ENCODE peak calls at places on chromosome 14, in eight cellular contexts. One of them, this sample, is unnamed. For H3K9me3, the result is how much of the 10 kb centered on the place peaks cover.

GRCh38 chr14:92287987-92288386 is 35.0 kb upstream of the SLC24A4 start:
- DNase-seq in H9: no peak
- DNase-seq in heart right ventricle: no peak
- DNase-seq in A673: no peak
- DNase-seq in right cardiac atrium: no peak
- DNase-seq in effector memory CD4-positive, alpha-beta T cell: no peak
- DNase-seq in adipocyte: no peak
- DNase-seq in Peyer's patch: no peak
- DNase-seq in this sample: no peak

GRCh38 chr14:102055181-102055901 is 31.5 kb downstream of the HSP90AA1 start:
- DNase-seq in H9: peak
- DNase-seq in heart right ventricle: no peak
- DNase-seq in A673: no peak
- DNase-seq in right cardiac atrium: no peak
- DNase-seq in effector memory CD4-positive, alpha-beta T cell: no peak
- DNase-seq in adipocyte: peak
- DNase-seq in Peyer's patch: no peak
- DNase-seq in this sample: no peak

GRCh38 chr14:57287745-57288144 is 19.0 kb downstream of the AP5M1 start:
- DNase-seq in H9: no peak
- DNase-seq in heart right ventricle: no peak
- DNase-seq in A673: no peak
- DNase-seq in right cardiac atrium: no peak
- DNase-seq in effector memory CD4-positive, alpha-beta T cell: no peak
- DNase-seq in adipocyte: no peak
- DNase-seq in Peyer's patch: no peak
- DNase-seq in this sample: no peak

GRCh38 chr14:23017091-23017490 is 7.1 kb upstream of the C14orf93 start:
- DNase-seq in H9: no peak
- DNase-seq in heart right ventricle: no peak
- DNase-seq in A673: no peak
- DNase-seq in right cardiac atrium: no peak
- DNase-seq in effector memory CD4-positive, alpha-beta T cell: no peak
- DNase-seq in adipocyte: no peak
- DNase-seq in Peyer's patch: no peak
- DNase-seq in this sample: no peak

GRCh38 chr14:88005978-88006851 is 1.3 kb downstream of the GPR65 start:
- DNase-seq in H9: no peak
- DNase-seq in heart right ventricle: no peak
- DNase-seq in A673: no peak
- DNase-seq in right cardiac atrium: no peak
- DNase-seq in effector memory CD4-positive, alpha-beta T cell: peak
- DNase-seq in adipocyte: no peak
- DNase-seq in Peyer's patch: peak
- DNase-seq in this sample: peak

GRCh38 chr14:32509632-32510187 is 180.6 kb downstream of the AKAP6 start:
- DNase-seq in H9: no peak
- DNase-seq in heart right ventricle: no peak
- DNase-seq in A673: no peak
- DNase-seq in right cardiac atrium: peak
- DNase-seq in effector memory CD4-positive, alpha-beta T cell: no peak
- DNase-seq in adipocyte: peak
- DNase-seq in Peyer's patch: no peak
- DNase-seq in this sample: no peak

GRCh38 chr14:90509403-90509802 is 112.6 kb downstream of the CALM1 start:
- DNase-seq in H9: no peak
- DNase-seq in heart right ventricle: no peak
- DNase-seq in A673: no peak
- DNase-seq in right cardiac atrium: peak
- DNase-seq in effector memory CD4-positive, alpha-beta T cell: no peak
- DNase-seq in adipocyte: no peak
- DNase-seq in Peyer's patch: no peak
- DNase-seq in this sample: no peak

GRCh38 chr14:71651228-71651627 is 281.0 kb upstream of the RGS6 start:
- DNase-seq in H9: no peak
- DNase-seq in heart right ventricle: no peak
- DNase-seq in A673: peak
- DNase-seq in right cardiac atrium: no peak
- DNase-seq in effector memory CD4-positive, alpha-beta T cell: no peak
- DNase-seq in adipocyte: peak
- DNase-seq in Peyer's patch: no peak
- DNase-seq in this sample: no peak

GRCh38 chr14:101474563-101475467 is 86.5 kb upstream of the DIO3 start:
- DNase-seq in H9: peak
- DNase-seq in heart right ventricle: no peak
- DNase-seq in A673: no peak
- DNase-seq in right cardiac atrium: no peak
- DNase-seq in effector memory CD4-positive, alpha-beta T cell: no peak
- DNase-seq in adipocyte: no peak
- DNase-seq in Peyer's patch: peak
- DNase-seq in this sample: no peak

GRCh38 chr14:85175556-85175955 is 354.4 kb upstream of the FLRT2 start:
- DNase-seq in H9: no peak
- DNase-seq in heart right ventricle: no peak
- DNase-seq in A673: no peak
- DNase-seq in right cardiac atrium: no peak
- DNase-seq in effector memory CD4-positive, alpha-beta T cell: no peak
- DNase-seq in adipocyte: peak
- DNase-seq in Peyer's patch: no peak
- DNase-seq in this sample: no peak

GRCh38 chr14:64074961-64075619 is 219.1 kb downstream of the ESR2 start:
- DNase-seq in H9: no peak
- DNase-seq in heart right ventricle: no peak
- DNase-seq in A673: no peak
- DNase-seq in right cardiac atrium: no peak
- DNase-seq in effector memory CD4-positive, alpha-beta T cell: no peak
- DNase-seq in adipocyte: peak
- DNase-seq in Peyer's patch: no peak
- DNase-seq in this sample: no peak

GRCh38 chr14:85483652-85484051 is 46.3 kb upstream of the FLRT2 start:
- DNase-seq in H9: no peak
- DNase-seq in heart right ventricle: no peak
- DNase-seq in A673: no peak
- DNase-seq in right cardiac atrium: no peak
- DNase-seq in effector memory CD4-positive, alpha-beta T cell: no peak
- DNase-seq in adipocyte: no peak
- DNase-seq in Peyer's patch: no peak
- DNase-seq in this sample: no peak

GRCh38 chr14:56816575-56817391 is 6.5 kb upstream of the OTX2 start:
- DNase-seq in H9: peak
- DNase-seq in heart right ventricle: no peak
- DNase-seq in A673: peak
- DNase-seq in right cardiac atrium: no peak
- DNase-seq in effector memory CD4-positive, alpha-beta T cell: no peak
- DNase-seq in adipocyte: no peak
- DNase-seq in Peyer's patch: no peak
- DNase-seq in this sample: no peak

GRCh38 chr14:50260511-50260910 is 29.1 kb upstream of the SOS2 start:
- DNase-seq in H9: no peak
- DNase-seq in heart right ventricle: no peak
- DNase-seq in A673: peak
- DNase-seq in right cardiac atrium: no peak
- DNase-seq in effector memory CD4-positive, alpha-beta T cell: no peak
- DNase-seq in adipocyte: peak
- DNase-seq in Peyer's patch: no peak
- DNase-seq in this sample: no peak

GRCh38 chr14:94027566-94028449 is 1.7 kb downstream of the OTUB2 start:
- DNase-seq in H9: no peak
- DNase-seq in heart right ventricle: no peak
- DNase-seq in A673: no peak
- DNase-seq in right cardiac atrium: peak
- DNase-seq in effector memory CD4-positive, alpha-beta T cell: no peak
- DNase-seq in adipocyte: no peak
- DNase-seq in Peyer's patch: no peak
- DNase-seq in this sample: no peak

GRCh38 chr14:91202234-91202974 is 42.1 kb downstream of the GPR68 start:
- DNase-seq in H9: no peak
- DNase-seq in heart right ventricle: peak
- DNase-seq in A673: peak
- DNase-seq in right cardiac atrium: peak
- DNase-seq in effector memory CD4-positive, alpha-beta T cell: no peak
- DNase-seq in adipocyte: no peak
- DNase-seq in Peyer's patch: no peak
- DNase-seq in this sample: no peak

GRCh38 chr14:28656704-28657255 is 109.8 kb upstream of the FOXG1 start:
- DNase-seq in H9: no peak
- DNase-seq in heart right ventricle: no peak
- DNase-seq in A673: no peak
- DNase-seq in right cardiac atrium: no peak
- DNase-seq in effector memory CD4-positive, alpha-beta T cell: no peak
- DNase-seq in adipocyte: no peak
- DNase-seq in Peyer's patch: no peak
- DNase-seq in this sample: no peak

DNA sequence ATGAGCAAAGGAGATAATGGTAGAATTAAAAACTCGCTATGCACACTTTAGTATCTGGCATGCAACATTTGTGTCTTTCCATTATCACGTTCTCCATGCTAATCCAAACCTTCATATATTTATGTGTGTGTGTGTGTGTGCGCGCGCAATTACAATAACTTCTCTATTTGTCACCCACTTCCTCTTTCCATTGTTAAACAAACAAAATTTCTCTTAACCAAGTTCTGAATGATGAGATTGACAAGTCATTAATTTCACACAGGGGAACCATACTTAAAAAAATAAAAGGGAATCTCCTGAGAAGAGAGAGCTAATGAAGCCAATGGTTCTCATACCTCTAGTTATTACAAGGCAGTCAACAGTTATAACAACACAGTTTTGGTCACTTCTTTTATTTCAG is 575.9 kb upstream of the MDGA2 start:
- DNase-seq in H9: no peak
- DNase-seq in heart right ventricle: no peak
- DNase-seq in A673: no peak
- DNase-seq in right cardiac atrium: no peak
- DNase-seq in effector memory CD4-positive, alpha-beta T cell: no peak
- DNase-seq in adipocyte: no peak
- DNase-seq in Peyer's patch: no peak
- DNase-seq in this sample: no peak
- H3K9me3 ChIP-seq in H9: under half
- H3K9me3 ChIP-seq in heart right ventricle: under half
- H3K9me3 ChIP-seq in A673: under half
- H3K9me3 ChIP-seq in right cardiac atrium: under half
- H3K9me3 ChIP-seq in effector memory CD4-positive, alpha-beta T cell: under half
- H3K9me3 ChIP-seq in adipocyte: under half
- H3K9me3 ChIP-seq in Peyer's patch: under half
- H3K9me3 ChIP-seq in this sample: under half

GRCh38 chr14:105926415-105927093 is 400.2 kb downstream of the TMEM121 start:
- DNase-seq in H9: no peak
- DNase-seq in heart right ventricle: no peak
- DNase-seq in A673: no peak
- DNase-seq in right cardiac atrium: peak
- DNase-seq in effector memory CD4-positive, alpha-beta T cell: no peak
- DNase-seq in adipocyte: no peak
- DNase-seq in Peyer's patch: peak
- DNase-seq in this sample: no peak
- H3K9me3 ChIP-seq in H9: half or more
- H3K9me3 ChIP-seq in heart right ventricle: under half
- H3K9me3 ChIP-seq in A673: under half
- H3K9me3 ChIP-seq in right cardiac atrium: under half
- H3K9me3 ChIP-seq in effector memory CD4-positive, alpha-beta T cell: under half
- H3K9me3 ChIP-seq in adipocyte: under half
- H3K9me3 ChIP-seq in Peyer's patch: under half
- H3K9me3 ChIP-seq in this sample: under half

DNA sequence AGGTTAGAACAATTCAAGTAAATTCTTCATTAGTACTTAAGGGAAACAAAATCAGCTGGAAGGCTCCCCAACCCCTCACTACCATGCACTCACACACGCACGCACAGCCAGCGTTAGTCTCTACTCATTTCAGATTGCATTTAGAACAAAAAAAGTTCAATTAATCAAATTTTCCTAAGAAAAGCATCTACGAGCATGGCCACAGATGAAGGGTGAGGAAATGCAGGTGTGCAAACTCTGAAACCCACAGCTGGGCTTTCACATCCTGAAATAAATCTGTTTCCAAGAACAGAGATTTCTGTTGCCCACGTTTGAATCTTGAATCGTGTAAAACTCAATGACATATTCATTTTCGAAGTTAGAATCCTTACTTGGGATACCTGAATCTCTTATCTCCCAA is 62.6 kb downstream of the SEL1L start:
- DNase-seq in H9: no peak
- DNase-seq in heart right ventricle: no peak
- DNase-seq in A673: no peak
- DNase-seq in right cardiac atrium: no peak
- DNase-seq in effector memory CD4-positive, alpha-beta T cell: no peak
- DNase-seq in adipocyte: no peak
- DNase-seq in Peyer's patch: no peak
- DNase-seq in this sample: no peak
- H3K9me3 ChIP-seq in H9: under half
- H3K9me3 ChIP-seq in heart right ventricle: under half
- H3K9me3 ChIP-seq in A673: under half
- H3K9me3 ChIP-seq in right cardiac atrium: under half
- H3K9me3 ChIP-seq in effector memory CD4-positive, alpha-beta T cell: under half
- H3K9me3 ChIP-seq in adipocyte: under half
- H3K9me3 ChIP-seq in Peyer's patch: under half
- H3K9me3 ChIP-seq in this sample: under half

GRCh38 chr14:61545716-61546455 is 149.4 kb upstream of the HIF1A start:
- DNase-seq in H9: no peak
- DNase-seq in heart right ventricle: no peak
- DNase-seq in A673: no peak
- DNase-seq in right cardiac atrium: no peak
- DNase-seq in effector memory CD4-positive, alpha-beta T cell: no peak
- DNase-seq in adipocyte: no peak
- DNase-seq in Peyer's patch: no peak
- DNase-seq in this sample: no peak

GRCh38 chr14:61552196-61552595 is 143.1 kb upstream of the HIF1A start:
- DNase-seq in H9: no peak
- DNase-seq in heart right ventricle: no peak
- DNase-seq in A673: no peak
- DNase-seq in right cardiac atrium: no peak
- DNase-seq in effector memory CD4-positive, alpha-beta T cell: no peak
- DNase-seq in adipocyte: no peak
- DNase-seq in Peyer's patch: no peak
- DNase-seq in this sample: no peak

GRCh38 chr14:61547186-61548121 is 147.9 kb upstream of the HIF1A start:
- DNase-seq in H9: no peak
- DNase-seq in heart right ventricle: no peak
- DNase-seq in A673: no peak
- DNase-seq in right cardiac atrium: no peak
- DNase-seq in effector memory CD4-positive, alpha-beta T cell: no peak
- DNase-seq in adipocyte: peak
- DNase-seq in Peyer's patch: no peak
- DNase-seq in this sample: no peak

GRCh38 chr14:61551419-61551818 is 143.9 kb upstream of the HIF1A start:
- DNase-seq in H9: no peak
- DNase-seq in heart right ventricle: no peak
- DNase-seq in A673: no peak
- DNase-seq in right cardiac atrium: no peak
- DNase-seq in effector memory CD4-positive, alpha-beta T cell: no peak
- DNase-seq in adipocyte: no peak
- DNase-seq in Peyer's patch: no peak
- DNase-seq in this sample: no peak

DNA sequence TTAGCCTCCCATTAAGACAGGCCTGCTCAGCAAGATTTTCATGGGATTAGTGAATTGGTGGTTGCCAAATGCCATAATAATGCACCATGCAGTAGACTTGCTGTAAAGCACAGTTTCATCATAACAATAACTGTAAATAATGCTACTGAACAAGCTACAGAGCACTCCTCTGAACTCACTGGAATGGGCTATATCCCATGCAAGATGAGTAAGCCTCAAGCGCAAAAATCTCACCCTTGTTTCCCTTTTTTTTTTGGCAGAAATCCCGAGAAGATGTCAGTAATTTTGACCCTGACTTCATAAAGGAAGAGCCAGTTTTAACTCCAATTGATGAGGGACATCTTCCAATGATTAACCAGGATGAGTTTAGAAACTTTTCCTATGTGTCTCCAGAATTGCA is 145.9 kb upstream of the HIF1A start:
- DNase-seq in H9: no peak
- DNase-seq in heart right ventricle: no peak
- DNase-seq in A673: no peak
- DNase-seq in right cardiac atrium: no peak
- DNase-seq in effector memory CD4-positive, alpha-beta T cell: no peak
- DNase-seq in adipocyte: no peak
- DNase-seq in Peyer's patch: no peak
- DNase-seq in this sample: no peak
- H3K9me3 ChIP-seq in H9: under half
- H3K9me3 ChIP-seq in heart right ventricle: under half
- H3K9me3 ChIP-seq in A673: under half
- H3K9me3 ChIP-seq in right cardiac atrium: under half
- H3K9me3 ChIP-seq in effector memory CD4-positive, alpha-beta T cell: under half
- H3K9me3 ChIP-seq in adipocyte: under half
- H3K9me3 ChIP-seq in Peyer's patch: under half
- H3K9me3 ChIP-seq in this sample: under half